ENCODE peak calls at places on chromosomes 1 and 21, in six cellular contexts. G is NCI-H1694 treated with DMSO at 0.1 percent for 48 hours; S is activated T-cell treated with anti-CD3 and anti-CD28 coated beads for 48 hours; B is immature natural killer cell; Q is CD4-positive, alpha-beta T cell; U is A673. E is an unnamed sample.

GRCh38 chr1:60449876-60450275 is 376.3 kb upstream of the C1orf87 start:
- DNase-seq in G (no peak), Q (no peak), U (no peak), B (no peak), S (no peak), E (no peak)

GRCh38 chr1:33370286-33370685 is 49.4 kb upstream of the A3GALT2 start:
- DNase-seq in B (no peak), G (peak), S (no peak), U (no peak), Q (no peak), E (no peak)

GRCh38 chr1:25805863-25806225 is 5.9 kb downstream of the SELENON start:
- DNase-seq in G (no peak), S (no peak), U (no peak), Q (no peak), B (no peak), E (no peak)

GRCh38 chr1:6148497-6149241 is 31.5 kb downstream of the CHD5 start:
- DNase-seq in S (peak), U (peak), Q (peak), G (no peak), B (peak), E (no peak)

GRCh38 chr21:37193676-37194075 is 73.5 kb downstream of the VPS26C start:
- DNase-seq in B (no peak), Q (no peak), S (no peak), U (no peak), G (no peak), E (no peak)

GRCh38 chr1:32241011-32241763 is 5.8 kb upstream of the FAM167B start:
- DNase-seq in Q (no peak), U (peak), G (no peak), B (peak), S (no peak), E (no peak)

GRCh38 chr1:26094677-26095383 is 16.8 kb upstream of the PDIK1L start:
- DNase-seq in Q (no peak), G (no peak), B (no peak), U (peak), S (no peak), E (no peak)

GRCh38 chr1:177915641-177916040 is 54.2 kb downstream of the SEC16B start:
- DNase-seq in Q (no peak), U (no peak), G (no peak), B (no peak), S (no peak), E (no peak)

GRCh38 chr1:156014829-156015228 is 5.9 kb downstream of the SSR2 start:
- DNase-seq in B (no peak), G (no peak), U (no peak), S (no peak), Q (no peak), E (no peak)

GRCh38 chr1:9689011-9689706 is 37.6 kb downstream of the PIK3CD start:
- DNase-seq in Q (peak), S (peak), B (peak), U (peak), G (no peak), E (no peak)

GRCh38 chr1:222702210-222702609 is 10.1 kb downstream of the AIDA start:
- DNase-seq in Q (no peak), U (no peak), B (no peak), G (no peak), S (no peak), E (no peak)

GRCh38 chr1:172185206-172185605 is 235.3 kb upstream of the C1orf105 start:
- DNase-seq in Q (no peak), U (no peak), S (no peak), B (no peak), G (no peak), E (no peak)

E was measured in GM04504.